ENCODE peak calls at places on chromosomes 2 and 18, in four cellular contexts. One of them, this sample, is unnamed. For H3K4me1, the result is how much of the 10 kb centered on the place peaks cover.

GRCh38 chr2:207616185-207616584 is 9.0 kb downstream of the METTL21A start:
- DNase-seq in suprapubic skin: no peak
- DNase-seq in transverse colon: no peak
- DNase-seq in right lobe of liver: no peak
- DNase-seq in this sample: no peak

GRCh38 chr2:236158969-236159777 is 9.0 kb downstream of the GBX2 start:
- DNase-seq in suprapubic skin: no peak
- DNase-seq in transverse colon: no peak
- DNase-seq in right lobe of liver: no peak
- DNase-seq in this sample: no peak

GRCh38 chr2:1721706-1722483 is 22.4 kb downstream of the PXDN start:
- DNase-seq in suprapubic skin: no peak
- DNase-seq in transverse colon: no peak
- DNase-seq in right lobe of liver: no peak
- DNase-seq in this sample: no peak

GRCh38 chr2:178072383-178073301 is at the start of gene PDE11A:
- DNase-seq in suprapubic skin: peak
- DNase-seq in transverse colon: peak
- DNase-seq in right lobe of liver: peak
- DNase-seq in this sample: peak

GRCh38 chr2:101524811-101525430 is 50.0 kb upstream of the RFX8 start:
- DNase-seq in suprapubic skin: no peak
- DNase-seq in transverse colon: peak
- DNase-seq in right lobe of liver: no peak
- DNase-seq in this sample: no peak

GRCh38 chr2:86610871-86611270 is 12.8 kb downstream of the RNF103 start:
- DNase-seq in suprapubic skin: no peak
- DNase-seq in transverse colon: no peak
- DNase-seq in right lobe of liver: no peak
- DNase-seq in this sample: no peak

GRCh38 chr2:225041871-225042799 is at the start of gene DOCK10:
- DNase-seq in suprapubic skin: no peak
- DNase-seq in transverse colon: peak
- DNase-seq in right lobe of liver: peak
- DNase-seq in this sample: peak

GRCh38 chr2:159894145-159894838 is 96.3 kb upstream of the CD302 start:
- DNase-seq in suprapubic skin: no peak
- DNase-seq in transverse colon: no peak
- DNase-seq in right lobe of liver: no peak
- DNase-seq in this sample: no peak

GRCh38 chr2:134718956-134719814 is at the start of gene TMEM163:
- DNase-seq in suprapubic skin: no peak
- DNase-seq in transverse colon: no peak
- DNase-seq in right lobe of liver: no peak
- DNase-seq in this sample: no peak

GRCh38 chr2:88859461-88859860 is 168.0 kb downstream of the RPIA start:
- DNase-seq in suprapubic skin: no peak
- DNase-seq in transverse colon: no peak
- DNase-seq in right lobe of liver: no peak
- DNase-seq in this sample: no peak

GRCh38 chr2:168338803-168339437 is 91.5 kb upstream of the STK39 start:
- DNase-seq in suprapubic skin: no peak
- DNase-seq in transverse colon: no peak
- DNase-seq in right lobe of liver: no peak
- DNase-seq in this sample: no peak

GRCh38 chr18:63131106-63131943 is 188.2 kb downstream of the BCL2 start:
- DNase-seq in suprapubic skin: no peak
- DNase-seq in transverse colon: peak
- DNase-seq in right lobe of liver: no peak
- DNase-seq in this sample: no peak

GRCh38 chr2:241000831-241001321 is 2.5 kb downstream of the SNED1 start:
- DNase-seq in suprapubic skin: no peak
- DNase-seq in transverse colon: no peak
- DNase-seq in right lobe of liver: no peak
- DNase-seq in this sample: no peak

GRCh38 chr2:183291436-183291835 is 167.2 kb downstream of the NUP35 start:
- DNase-seq in suprapubic skin: no peak
- DNase-seq in transverse colon: no peak
- DNase-seq in right lobe of liver: no peak
- DNase-seq in this sample: no peak

GRCh38 chr18:13615432-13615861 is 110.9 kb downstream of the FAM210A start:
- DNase-seq in suprapubic skin: no peak
- DNase-seq in transverse colon: no peak
- DNase-seq in right lobe of liver: no peak
- DNase-seq in this sample: no peak

GRCh38 chr2:106073608-106074406 is 120.3 kb downstream of the UXS1 start:
- DNase-seq in suprapubic skin: no peak
- DNase-seq in transverse colon: no peak
- DNase-seq in right lobe of liver: no peak
- DNase-seq in this sample: no peak

GRCh38 chr2:36561223-36561944 is 36.6 kb downstream of the FEZ2 start:
- DNase-seq in suprapubic skin: no peak
- DNase-seq in transverse colon: peak
- DNase-seq in right lobe of liver: no peak
- DNase-seq in this sample: no peak

GRCh38 chr18:24791736-24792135 is 331.3 kb downstream of the HRH4 start:
- DNase-seq in suprapubic skin: no peak
- DNase-seq in transverse colon: no peak
- DNase-seq in right lobe of liver: no peak
- DNase-seq in this sample: no peak

GRCh38 chr2:228105526-228106250 is 75.8 kb downstream of the SPHKAP start:
- DNase-seq in suprapubic skin: no peak
- DNase-seq in transverse colon: no peak
- DNase-seq in right lobe of liver: no peak
- DNase-seq in this sample: no peak

GRCh38 chr2:204234879-204235278 is 298.3 kb downstream of the ICOS start:
- DNase-seq in suprapubic skin: no peak
- DNase-seq in transverse colon: no peak
- DNase-seq in right lobe of liver: no peak
- DNase-seq in this sample: no peak

GRCh38 chr2:144937066-144937465 is 417.1 kb upstream of the ZEB2 start:
- DNase-seq in suprapubic skin: no peak
- DNase-seq in transverse colon: no peak
- DNase-seq in right lobe of liver: no peak
- DNase-seq in this sample: no peak

GRCh38 chr18:29147944-29148343 is 971.0 kb upstream of the CDH2 start:
- DNase-seq in suprapubic skin: no peak
- DNase-seq in transverse colon: no peak
- DNase-seq in right lobe of liver: no peak
- DNase-seq in this sample: no peak

GRCh38 chr18:70535041-70535440 is 246.2 kb downstream of the SOCS6 start:
- DNase-seq in suprapubic skin: no peak
- DNase-seq in transverse colon: no peak
- DNase-seq in right lobe of liver: no peak
- DNase-seq in this sample: no peak

GRCh38 chr2:46937457-46937856 is 21.9 kb upstream of the MCFD2 start:
- DNase-seq in suprapubic skin: no peak
- DNase-seq in transverse colon: no peak
- DNase-seq in right lobe of liver: no peak
- DNase-seq in this sample: no peak

GRCh38 chr2:54665436-54665856 is 58.0 kb upstream of the EML6 start:
- DNase-seq in suprapubic skin: no peak
- DNase-seq in transverse colon: peak
- DNase-seq in right lobe of liver: no peak
- DNase-seq in this sample: no peak

GRCh38 chr2:85924522-85924921 is 35.7 kb upstream of the ST3GAL5 start:
- DNase-seq in suprapubic skin: peak
- DNase-seq in transverse colon: peak
- DNase-seq in right lobe of liver: peak
- DNase-seq in this sample: no peak

DNA sequence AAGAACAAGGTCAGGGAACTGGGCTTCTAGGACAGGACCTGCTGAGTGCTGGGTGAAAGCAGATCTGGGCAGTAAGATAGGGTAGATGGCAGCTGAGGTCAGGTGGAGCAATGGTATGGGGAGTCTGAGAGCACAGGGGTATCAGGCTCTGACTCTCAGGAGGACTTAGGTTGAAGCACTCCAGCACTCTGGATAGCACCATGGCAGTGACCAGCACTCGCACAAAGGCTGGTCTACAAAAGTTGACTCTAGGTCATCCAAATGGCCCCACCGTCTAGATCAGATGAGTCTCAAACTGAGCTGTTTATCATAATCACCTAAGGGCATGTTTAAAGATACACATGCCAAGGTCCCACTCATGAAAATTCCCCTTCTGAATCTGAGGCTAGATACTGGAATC is 60.1 kb downstream of the CDKL4 start:
- DNase-seq in suprapubic skin: no peak
- DNase-seq in transverse colon: no peak
- DNase-seq in right lobe of liver: no peak
- DNase-seq in this sample: no peak
- H3K4me1 ChIP-seq in suprapubic skin: under half
- H3K4me1 ChIP-seq in transverse colon: under half
- H3K4me1 ChIP-seq in right lobe of liver: under half
- H3K4me1 ChIP-seq in this sample: under half

GRCh38 chr2:10366601-10367270 is 64.0 kb downstream of the HPCAL1 start:
- DNase-seq in suprapubic skin: no peak
- DNase-seq in transverse colon: no peak
- DNase-seq in right lobe of liver: no peak
- DNase-seq in this sample: no peak
- H3K4me1 ChIP-seq in suprapubic skin: under half
- H3K4me1 ChIP-seq in transverse colon: under half
- H3K4me1 ChIP-seq in right lobe of liver: half or more
- H3K4me1 ChIP-seq in this sample: under half

GRCh38 chr2:8545676-8546318 is 136.1 kb upstream of the ID2 start:
- DNase-seq in suprapubic skin: peak
- DNase-seq in transverse colon: no peak
- DNase-seq in right lobe of liver: no peak
- DNase-seq in this sample: peak
- H3K4me1 ChIP-seq in suprapubic skin: under half
- H3K4me1 ChIP-seq in transverse colon: under half
- H3K4me1 ChIP-seq in right lobe of liver: under half
- H3K4me1 ChIP-seq in this sample: under half

DNA sequence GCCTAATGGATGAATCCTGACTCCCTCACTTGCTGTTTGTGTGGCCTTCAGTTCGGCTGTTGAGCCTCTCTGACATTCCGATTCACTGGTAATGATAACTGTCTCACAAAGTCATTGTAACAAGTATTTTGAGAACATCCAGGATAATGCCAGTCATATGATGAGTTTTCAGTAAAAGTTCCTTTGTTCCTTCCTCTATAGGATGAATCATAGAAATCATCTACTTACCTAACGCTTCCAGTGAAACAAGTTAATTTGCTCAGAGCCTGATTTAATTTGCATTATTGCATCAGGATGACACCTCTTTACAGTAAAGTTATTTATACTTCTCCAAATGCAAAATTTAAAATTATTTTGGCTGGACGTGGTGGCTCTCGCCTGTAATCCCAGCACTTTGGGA is 32.0 kb downstream of the RAB31 start:
- DNase-seq in suprapubic skin: no peak
- DNase-seq in transverse colon: no peak
- DNase-seq in right lobe of liver: no peak
- DNase-seq in this sample: no peak
- H3K4me1 ChIP-seq in suprapubic skin: under half
- H3K4me1 ChIP-seq in transverse colon: under half
- H3K4me1 ChIP-seq in right lobe of liver: under half
- H3K4me1 ChIP-seq in this sample: under half

DNA sequence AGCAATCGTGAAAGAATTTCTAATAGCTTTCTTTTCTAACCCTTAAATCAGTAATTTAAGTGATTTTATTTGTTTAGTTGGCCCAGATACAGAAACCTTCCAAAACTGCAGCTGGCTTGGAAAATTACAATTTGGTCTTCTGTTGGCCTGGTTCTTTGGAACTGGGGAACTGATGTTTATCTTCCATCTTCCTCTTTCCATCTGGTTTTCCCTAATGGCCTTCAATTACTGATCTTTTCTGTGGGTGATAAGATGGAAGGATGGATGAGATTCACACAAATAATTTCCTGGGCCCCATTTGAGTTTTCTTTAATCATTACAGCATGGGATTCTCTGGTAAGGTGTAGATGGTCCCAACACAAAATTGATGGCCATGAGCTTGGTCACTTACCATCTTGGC is 106.5 kb upstream of the CHRNA1 start:
- DNase-seq in suprapubic skin: no peak
- DNase-seq in transverse colon: no peak
- DNase-seq in right lobe of liver: no peak
- DNase-seq in this sample: no peak
- H3K4me1 ChIP-seq in suprapubic skin: under half
- H3K4me1 ChIP-seq in transverse colon: under half
- H3K4me1 ChIP-seq in right lobe of liver: under half
- H3K4me1 ChIP-seq in this sample: under half

DNA sequence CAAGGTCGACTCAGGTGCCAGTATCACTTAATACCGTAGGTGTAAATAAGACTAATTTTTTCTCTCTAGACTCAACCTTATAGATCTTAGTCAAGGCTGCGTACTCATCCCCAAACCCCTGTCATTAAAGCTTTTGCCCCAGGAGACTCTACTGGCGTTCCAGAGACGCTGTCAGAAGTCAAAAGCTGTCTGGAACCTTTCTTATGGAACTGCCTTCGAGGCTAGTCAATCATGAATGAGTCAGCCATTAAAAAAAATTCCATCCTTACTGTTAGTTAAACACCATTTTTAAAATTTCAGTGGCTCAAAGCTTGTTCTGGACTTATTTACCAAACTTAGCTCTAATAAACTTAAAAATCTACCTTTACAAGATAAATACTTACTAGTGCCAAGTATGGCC is 52.2 kb downstream of the SPRED2 start:
- DNase-seq in suprapubic skin: no peak
- DNase-seq in transverse colon: no peak
- DNase-seq in right lobe of liver: no peak
- DNase-seq in this sample: no peak
- H3K4me1 ChIP-seq in suprapubic skin: under half
- H3K4me1 ChIP-seq in transverse colon: under half
- H3K4me1 ChIP-seq in right lobe of liver: half or more
- H3K4me1 ChIP-seq in this sample: under half

DNA sequence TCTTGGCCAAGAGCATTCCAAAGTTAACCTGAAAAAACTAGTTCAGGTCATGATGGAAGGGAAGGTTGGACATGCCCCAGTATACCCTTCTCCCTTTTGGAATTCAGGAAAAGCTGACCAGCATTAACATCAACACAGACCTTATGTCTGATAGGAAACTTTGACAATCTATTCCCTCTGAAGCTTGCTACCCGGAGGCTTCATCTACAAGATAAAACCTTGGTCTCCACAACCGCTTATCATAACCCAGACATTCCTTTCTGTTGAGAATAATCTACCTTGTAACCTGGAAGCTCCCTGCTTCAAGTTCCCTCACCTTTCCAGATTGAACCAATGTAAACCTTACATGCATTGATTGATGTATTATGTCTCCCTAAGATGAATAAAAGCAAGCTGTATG is 24.7 kb upstream of the IL37 start:
- DNase-seq in suprapubic skin: no peak
- DNase-seq in transverse colon: no peak
- DNase-seq in right lobe of liver: no peak
- DNase-seq in this sample: no peak
- H3K4me1 ChIP-seq in suprapubic skin: under half
- H3K4me1 ChIP-seq in transverse colon: under half
- H3K4me1 ChIP-seq in right lobe of liver: under half
- H3K4me1 ChIP-seq in this sample: under half

DNA sequence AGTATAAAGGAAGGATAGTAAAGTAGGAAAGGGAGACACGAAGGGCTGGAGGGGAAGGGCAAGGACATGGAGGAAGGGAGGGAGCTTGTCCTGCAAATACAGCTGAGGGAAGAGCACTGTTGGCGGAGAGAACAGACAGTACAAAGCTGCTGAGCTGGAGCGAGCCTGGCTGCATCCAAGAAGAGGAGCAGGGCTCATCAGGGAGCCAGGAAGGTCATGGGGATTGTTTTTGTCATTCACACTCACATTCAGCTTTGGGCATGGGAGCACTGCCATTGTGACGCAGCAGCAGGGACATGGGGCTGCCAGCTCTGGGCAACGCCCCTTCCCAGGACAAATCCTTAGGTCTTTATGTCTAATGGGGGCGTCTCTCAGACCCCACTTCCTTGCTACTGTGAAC is 125.1 kb downstream of the COPS8 start:
- DNase-seq in suprapubic skin: no peak
- DNase-seq in transverse colon: no peak
- DNase-seq in right lobe of liver: no peak
- DNase-seq in this sample: no peak
- H3K4me1 ChIP-seq in suprapubic skin: under half
- H3K4me1 ChIP-seq in transverse colon: under half
- H3K4me1 ChIP-seq in right lobe of liver: under half
- H3K4me1 ChIP-seq in this sample: under half